ENCODE peak calls at places on chromosomes 7 and 10, in four cellular contexts. Y, T, A and U are unnamed samples.
A peak's percentile ranks its signal among the peaks of the same experiment; 100 is the strongest.

GRCh38 chr10:125479059-125479458 is 203.9 kb downstream of the TEX36 start:
- DNase-seq in Y (no peak), T (no peak), A (peak; percentile 98), U (no peak)

GRCh38 chr7:38382627-38383026 is 109.2 kb upstream of the TARP start:
- DNase-seq in Y (no peak), T (no peak), A (no peak), U (no peak)

GRCh38 chr10:20897146-20897834 is at the start of gene NEBL:
- DNase-seq in Y (no peak), T (no peak), A (no peak), U (no peak)

GRCh38 chr7:157485961-157486510 is 149.2 kb downstream of the DNAJB6 start:
- DNase-seq in Y (no peak), T (no peak), A (no peak), U (no peak)

GRCh38 chr10:132883391-132883881 is 58.9 kb downstream of the CFAP46 start:
- DNase-seq in Y (no peak), T (no peak), A (no peak), U (no peak)

GRCh38 chr7:3867847-3868246 is 566.8 kb downstream of the SDK1 start:
- DNase-seq in Y (no peak), T (no peak), A (no peak), U (no peak)

GRCh38 chr7:135755351-135755753 is 6.7 kb upstream of the FAM180A start:
- DNase-seq in Y (no peak), T (no peak), A (no peak), U (no peak)

GRCh38 chr7:64654796-64655548 is 11.0 kb upstream of the ZNF107 start:
- DNase-seq in Y (no peak), T (no peak), A (no peak), U (no peak)

GRCh38 chr7:74343281-74344127 is 54.3 kb downstream of the CLIP2 start:
- DNase-seq in Y (no peak), T (no peak), A (peak; percentile 80), U (no peak)

GRCh38 chr10:10475812-10476211 is 541.9 kb upstream of the CELF2 start:
- DNase-seq in Y (no peak), T (no peak), A (no peak), U (no peak)

GRCh38 chr7:116671681-116672595 is at the start of gene MET:
- DNase-seq in Y (no peak), T (peak; percentile 83), A (peak; percentile 95), U (peak; percentile 73)

GRCh38 chr10:4532467-4532866 is 293.5 kb upstream of the AKR1E2 start:
- DNase-seq in Y (no peak), T (no peak), A (peak; percentile 80), U (no peak)

GRCh38 chr7:75967573-75967997 is 26.8 kb downstream of the TMEM120A start:
- DNase-seq in Y (no peak), T (no peak), A (no peak), U (peak; percentile 45)

GRCh38 chr10:76422769-76423168 is 991.3 kb downstream of the LRMDA start:
- DNase-seq in Y (no peak), T (no peak), A (no peak), U (no peak)

GRCh38 chr7:50303082-50303893 is 1.2 kb upstream of the IKZF1 start:
- DNase-seq in Y (no peak), T (no peak), A (no peak), U (peak; percentile 19)

GRCh38 chr10:98215378-98215777 is 52.6 kb downstream of the LOXL4 start:
- DNase-seq in Y (no peak), T (no peak), A (no peak), U (no peak)

GRCh38 chr7:45000096-45001032 is at the start of gene CCM2:
- DNase-seq in Y (no peak), T (no peak), A (no peak), U (peak; percentile 98)

GRCh38 chr10:91665842-91666241 is 33.0 kb upstream of the PPP1R3C start:
- DNase-seq in Y (no peak), T (no peak), A (no peak), U (no peak)

GRCh38 chr10:24483701-24484100 is 240.0 kb downstream of the ARHGAP21 start:
- DNase-seq in Y (no peak), T (peak; percentile 51), A (peak; percentile 99), U (no peak)

GRCh38 chr7:1646957-1647891 is 22.9 kb upstream of the ELFN1 start:
- DNase-seq in Y (no peak), T (no peak), A (no peak), U (peak; percentile 53)

GRCh38 chr10:72334196-72334831 is 20.4 kb downstream of the DNAJB12 start:
- DNase-seq in Y (no peak), T (no peak), A (no peak), U (peak; percentile 77)

GRCh38 chr7:134811798-134812197 is 32.4 kb downstream of the CALD1 start:
- DNase-seq in Y (no peak), T (no peak), A (no peak), U (no peak)

GRCh38 chr10:11204355-11204879 is 186.7 kb downstream of the CELF2 start:
- DNase-seq in Y (no peak), T (no peak), A (no peak), U (no peak)

GRCh38 chr7:130148561-130148960 is 56.6 kb downstream of the TMEM209 start:
- DNase-seq in Y (no peak), T (no peak), A (no peak), U (no peak)

GRCh38 chr10:8055420-8056349 is 1.2 kb downstream of the GATA3 start:
- DNase-seq in Y (no peak), T (no peak), A (no peak), U (no peak)

GRCh38 chr7:12638851-12639467 is 48.5 kb upstream of the ARL4A start:
- DNase-seq in Y (no peak), T (peak; percentile 49), A (peak; percentile 51), U (peak; percentile 39)